ENCODE peak calls at places on chromosomes 3 and 15, in six cellular contexts. One of them, this sample, is unnamed.

GRCh38 chr3:151410891-151411559 is 26.5 kb upstream of the P2RY12 start:
- DNase-seq in neuronal stem cell: no peak
- DNase-seq in B cell: no peak
- DNase-seq in HCT116: no peak
- DNase-seq in GM23338: no peak
- DNase-seq in cerebellar cortex: no peak
- DNase-seq in this sample: no peak

GRCh38 chr3:172307143-172307560 is 141.1 kb downstream of the GHSR start:
- DNase-seq in GM23338: no peak
- DNase-seq in B cell: no peak
- DNase-seq in neuronal stem cell: no peak
- DNase-seq in HCT116: no peak
- DNase-seq in cerebellar cortex: no peak
- DNase-seq in this sample: no peak

GRCh38 chr3:131802029-131802428 is 232.8 kb downstream of the CPNE4 start:
- DNase-seq in B cell: no peak
- DNase-seq in GM23338: no peak
- DNase-seq in HCT116: no peak
- DNase-seq in neuronal stem cell: no peak
- DNase-seq in cerebellar cortex: no peak
- DNase-seq in this sample: no peak

GRCh38 chr3:179865876-179866505 is 170.7 kb downstream of the PEX5L start:
- DNase-seq in neuronal stem cell: no peak
- DNase-seq in GM23338: no peak
- DNase-seq in cerebellar cortex: no peak
- DNase-seq in B cell: no peak
- DNase-seq in HCT116: no peak
- DNase-seq in this sample: no peak

GRCh38 chr3:74351213-74351612 is 263.2 kb downstream of the CNTN3 start:
- DNase-seq in neuronal stem cell: no peak
- DNase-seq in HCT116: no peak
- DNase-seq in GM23338: no peak
- DNase-seq in cerebellar cortex: peak
- DNase-seq in B cell: no peak
- DNase-seq in this sample: no peak

GRCh38 chr3:94069242-94069813 is 6.5 kb downstream of the NSUN3 start:
- DNase-seq in GM23338: peak
- DNase-seq in B cell: peak
- DNase-seq in cerebellar cortex: peak
- DNase-seq in HCT116: no peak
- DNase-seq in neuronal stem cell: no peak
- DNase-seq in this sample: no peak

GRCh38 chr3:95627697-95628096 is 1186.7 kb upstream of the EPHA6 start:
- DNase-seq in neuronal stem cell: no peak
- DNase-seq in B cell: no peak
- DNase-seq in HCT116: no peak
- DNase-seq in cerebellar cortex: no peak
- DNase-seq in GM23338: no peak
- DNase-seq in this sample: no peak

GRCh38 chr15:49734831-49735508 is 114.1 kb downstream of the DTWD1 start:
- DNase-seq in GM23338: no peak
- DNase-seq in cerebellar cortex: no peak
- DNase-seq in B cell: no peak
- DNase-seq in neuronal stem cell: no peak
- DNase-seq in HCT116: no peak
- DNase-seq in this sample: no peak

GRCh38 chr3:42180901-42181300 is 85.1 kb downstream of the CCK start:
- DNase-seq in B cell: no peak
- DNase-seq in cerebellar cortex: no peak
- DNase-seq in neuronal stem cell: no peak
- DNase-seq in HCT116: no peak
- DNase-seq in GM23338: no peak
- DNase-seq in this sample: no peak

GRCh38 chr3:38988955-38989354 is 62.8 kb downstream of the SCN11A start:
- DNase-seq in B cell: no peak
- DNase-seq in GM23338: no peak
- DNase-seq in HCT116: no peak
- DNase-seq in neuronal stem cell: no peak
- DNase-seq in cerebellar cortex: no peak
- DNase-seq in this sample: no peak

GRCh38 chr15:47715402-47715801 is 1.9 kb upstream of the SEMA6D start:
- DNase-seq in GM23338: no peak
- DNase-seq in cerebellar cortex: no peak
- DNase-seq in B cell: no peak
- DNase-seq in neuronal stem cell: no peak
- DNase-seq in HCT116: no peak
- DNase-seq in this sample: no peak

GRCh38 chr3:153089620-153090019 is 72.4 kb upstream of the RAP2B start:
- DNase-seq in GM23338: no peak
- DNase-seq in neuronal stem cell: no peak
- DNase-seq in cerebellar cortex: no peak
- DNase-seq in B cell: no peak
- DNase-seq in HCT116: no peak
- DNase-seq in this sample: no peak

GRCh38 chr15:82862886-82863285 is 53.5 kb downstream of the WHAMM start:
- DNase-seq in B cell: no peak
- DNase-seq in cerebellar cortex: no peak
- DNase-seq in GM23338: no peak
- DNase-seq in neuronal stem cell: no peak
- DNase-seq in HCT116: no peak
- DNase-seq in this sample: no peak

GRCh38 chr3:197809356-197810020 is 18.4 kb downstream of the LRCH3 start:
- DNase-seq in B cell: no peak
- DNase-seq in GM23338: no peak
- DNase-seq in neuronal stem cell: no peak
- DNase-seq in cerebellar cortex: no peak
- DNase-seq in HCT116: no peak
- DNase-seq in this sample: no peak

GRCh38 chr3:145798691-145799550 is 362.1 kb downstream of the PLOD2 start:
- DNase-seq in neuronal stem cell: peak
- DNase-seq in B cell: no peak
- DNase-seq in HCT116: no peak
- DNase-seq in GM23338: peak
- DNase-seq in cerebellar cortex: no peak
- DNase-seq in this sample: no peak

GRCh38 chr15:22888120-22888859 is 49.8 kb downstream of the NIPA2 start:
- DNase-seq in B cell: no peak
- DNase-seq in cerebellar cortex: no peak
- DNase-seq in GM23338: no peak
- DNase-seq in neuronal stem cell: no peak
- DNase-seq in HCT116: no peak
- DNase-seq in this sample: no peak

GRCh38 chr3:36305929-36306520 is 74.3 kb upstream of the STAC start:
- DNase-seq in GM23338: no peak
- DNase-seq in neuronal stem cell: no peak
- DNase-seq in cerebellar cortex: no peak
- DNase-seq in B cell: no peak
- DNase-seq in HCT116: no peak
- DNase-seq in this sample: no peak

GRCh38 chr15:72445426-72445825 is 28.7 kb upstream of the ARIH1 start:
- DNase-seq in B cell: no peak
- DNase-seq in HCT116: no peak
- DNase-seq in GM23338: no peak
- DNase-seq in cerebellar cortex: no peak
- DNase-seq in neuronal stem cell: no peak
- DNase-seq in this sample: no peak

GRCh38 chr15:60660290-60661051 is 181.5 kb upstream of the ICE2 start:
- DNase-seq in GM23338: no peak
- DNase-seq in neuronal stem cell: no peak
- DNase-seq in B cell: no peak
- DNase-seq in cerebellar cortex: peak
- DNase-seq in HCT116: no peak
- DNase-seq in this sample: no peak

GRCh38 chr15:63360170-63360569 is 21.5 kb downstream of the CA12 start:
- DNase-seq in cerebellar cortex: no peak
- DNase-seq in GM23338: no peak
- DNase-seq in B cell: no peak
- DNase-seq in neuronal stem cell: no peak
- DNase-seq in HCT116: no peak
- DNase-seq in this sample: no peak

GRCh38 chr3:22951910-22952309 is 251.2 kb upstream of the UBE2E2 start:
- DNase-seq in HCT116: no peak
- DNase-seq in neuronal stem cell: peak
- DNase-seq in cerebellar cortex: peak
- DNase-seq in GM23338: no peak
- DNase-seq in B cell: no peak
- DNase-seq in this sample: no peak

GRCh38 chr15:89122532-89123525 is 34.6 kb downstream of the ABHD2 start:
- DNase-seq in GM23338: no peak
- DNase-seq in B cell: no peak
- DNase-seq in HCT116: no peak
- DNase-seq in cerebellar cortex: no peak
- DNase-seq in neuronal stem cell: no peak
- DNase-seq in this sample: no peak

GRCh38 chr15:71328453-71328852 is 213.2 kb downstream of the THSD4 start:
- DNase-seq in cerebellar cortex: no peak
- DNase-seq in GM23338: no peak
- DNase-seq in B cell: no peak
- DNase-seq in HCT116: no peak
- DNase-seq in neuronal stem cell: no peak
- DNase-seq in this sample: no peak

GRCh38 chr15:78347586-78348543 is 7.7 kb downstream of the CRABP1 start:
- DNase-seq in HCT116: no peak
- DNase-seq in GM23338: no peak
- DNase-seq in cerebellar cortex: no peak
- DNase-seq in neuronal stem cell: no peak
- DNase-seq in B cell: no peak
- DNase-seq in this sample: no peak

GRCh38 chr3:156681003-156681402 is 6.6 kb downstream of the TIPARP start:
- DNase-seq in HCT116: no peak
- DNase-seq in GM23338: peak
- DNase-seq in neuronal stem cell: peak
- DNase-seq in cerebellar cortex: no peak
- DNase-seq in B cell: peak
- DNase-seq in this sample: peak

GRCh38 chr3:172125963-172126403 is 86.6 kb downstream of the FNDC3B start:
- DNase-seq in cerebellar cortex: no peak
- DNase-seq in HCT116: no peak
- DNase-seq in B cell: no peak
- DNase-seq in GM23338: no peak
- DNase-seq in neuronal stem cell: no peak
- DNase-seq in this sample: no peak

GRCh38 chr3:7385635-7386034 is 524.7 kb downstream of the GRM7 start:
- DNase-seq in GM23338: no peak
- DNase-seq in HCT116: no peak
- DNase-seq in B cell: no peak
- DNase-seq in cerebellar cortex: no peak
- DNase-seq in neuronal stem cell: no peak
- DNase-seq in this sample: no peak